ENCODE peak calls at places on chromosomes 12 and 14, in eight cellular contexts. D is NT2/D1; N is AG09309; C is epithelial cell of proximal tubule; X is A549; R is mesendoderm; W is Caco-2; M is CD8-positive, alpha-beta memory T cell. V is an unnamed sample.

GRCh38 chr12:50547742-50548141 is 43.0 kb downstream of the DIP2B start:
- DNase-seq in D (no peak), N (no peak), C (no peak), X (no peak), R (no peak), W (no peak), M (no peak), V (no peak)

GRCh38 chr12:5102261-5102789 is 58.6 kb downstream of the KCNA5 start:
- DNase-seq in D (no peak), N (peak; percentile 70), C (no peak), X (no peak), R (no peak), W (no peak), M (no peak), V (no peak)

GRCh38 chr14:87111141-87111540 is 881.8 kb downstream of the GALC start:
- DNase-seq in D (no peak), N (no peak), C (no peak), X (no peak), R (no peak), W (no peak), M (no peak), V (no peak)

GRCh38 chr12:112190626-112191025 is 65.3 kb downstream of the TRAFD1 start:
- DNase-seq in D (no peak), N (no peak), C (no peak), X (no peak), R (no peak), W (no peak), M (no peak), V (no peak)

GRCh38 chr14:93969082-93969828 is 7.1 kb downstream of the ASB2 start:
- DNase-seq in D (no peak), N (no peak), C (no peak), X (no peak), R (no peak), W (no peak), M (no peak), V (no peak)

GRCh38 chr12:95118788-95119179 is 45.4 kb upstream of the NR2C1 start:
- DNase-seq in D (no peak), N (no peak), C (no peak), X (no peak), R (no peak), W (no peak), M (no peak), V (no peak)

GRCh38 chr12:104958946-104959841 is 1.1 kb upstream of the SLC41A2 start:
- DNase-seq in D (no peak), N (no peak), C (no peak), X (no peak), R (peak; percentile 32), W (no peak), M (no peak), V (no peak)

GRCh38 chr12:44544018-44544417 is 332.1 kb downstream of the NELL2 start:
- DNase-seq in D (no peak), N (no peak), C (no peak), X (no peak), R (no peak), W (no peak), M (no peak), V (no peak)

GRCh38 chr12:117188961-117189724 is 1.1 kb downstream of the FBXO21 start:
- DNase-seq in D (no peak), N (peak; percentile 24), C (no peak), X (no peak), R (peak; percentile 66), W (no peak), M (no peak), V (peak; percentile 30)

GRCh38 chr12:111072299-111072698 is 151.9 kb upstream of the MYL2 start:
- DNase-seq in D (peak; percentile 76), N (no peak), C (no peak), X (no peak), R (no peak), W (no peak), M (no peak), V (no peak)

GRCh38 chr12:17304503-17305347 is 698.8 kb upstream of the LMO3 start:
- DNase-seq in D (no peak), N (no peak), C (peak; percentile 35), X (peak; percentile 32), R (no peak), W (no peak), M (no peak), V (no peak)

GRCh38 chr14:37142835-37143499 is 29.4 kb downstream of the SLC25A21 start:
- DNase-seq in D (no peak), N (no peak), C (no peak), X (no peak), R (peak; percentile 72), W (peak; percentile 32), M (no peak), V (peak; percentile 3)

GRCh38 chr14:74531467-74531866 is 37.9 kb downstream of the ISCA2 start:
- DNase-seq in D (peak; percentile 16), N (no peak), C (no peak), X (peak; percentile 44), R (peak; percentile 77), W (peak; percentile 20), M (no peak), V (no peak)

GRCh38 chr14:69044296-69044695 is 65.2 kb upstream of the ACTN1 start:
- DNase-seq in D (no peak), N (no peak), C (no peak), X (no peak), R (no peak), W (no peak), M (no peak), V (no peak)

GRCh38 chr14:69042309-69043006 is 63.4 kb upstream of the ACTN1 start:
- DNase-seq in D (no peak), N (no peak), C (no peak), X (no peak), R (no peak), W (no peak), M (no peak), V (no peak)

GRCh38 chr14:69043598-69044267 is 64.6 kb upstream of the ACTN1 start:
- DNase-seq in D (no peak), N (no peak), C (no peak), X (no peak), R (no peak), W (no peak), M (no peak), V (no peak)

GRCh38 chr14:69041783-69042182 is 62.7 kb upstream of the ACTN1 start:
- DNase-seq in D (no peak), N (no peak), C (no peak), X (no peak), R (no peak), W (no peak), M (no peak), V (no peak)

GRCh38 chr14:69043007-69043444 is 63.9 kb upstream of the ACTN1 start:
- DNase-seq in D (no peak), N (no peak), C (no peak), X (no peak), R (no peak), W (no peak), M (no peak), V (no peak)
- H3K4me3 ChIP-seq in D (no peak overlapping the region), N (no peak overlapping the region), C (no peak overlapping the region), X (no peak overlapping the region), R (no peak overlapping the region), W (no peak overlapping the region), M (no peak overlapping the region), V (no peak overlapping the region)

DNA sequence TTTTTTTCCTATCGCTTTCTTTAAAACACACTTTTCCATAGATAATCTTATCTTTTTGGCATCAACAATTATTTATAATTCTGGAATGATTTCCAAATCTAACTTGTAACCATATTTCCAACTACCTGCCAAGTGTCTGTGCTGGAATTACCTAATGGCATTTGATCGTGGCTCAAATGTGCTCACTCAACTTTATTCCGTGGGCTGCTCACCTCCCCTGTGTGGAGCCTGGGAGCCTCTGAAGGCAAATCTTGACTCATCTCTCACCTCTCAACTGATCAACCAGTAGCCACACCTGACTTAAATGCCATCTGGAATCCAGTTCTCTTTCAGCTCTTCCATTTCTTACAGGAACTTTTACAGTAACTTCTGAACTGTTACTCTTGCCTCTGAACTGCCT is 608.6 kb downstream of the DIO2 start:
- DNase-seq in D (no peak), N (no peak), C (no peak), X (no peak), R (no peak), W (no peak), M (no peak), V (no peak)
- H3K4me3 ChIP-seq in D (no peak overlapping the region), N (no peak overlapping the region), C (no peak overlapping the region), X (no peak overlapping the region), R (no peak overlapping the region), W (no peak overlapping the region), M (no peak overlapping the region), V (no peak overlapping the region)

DNA sequence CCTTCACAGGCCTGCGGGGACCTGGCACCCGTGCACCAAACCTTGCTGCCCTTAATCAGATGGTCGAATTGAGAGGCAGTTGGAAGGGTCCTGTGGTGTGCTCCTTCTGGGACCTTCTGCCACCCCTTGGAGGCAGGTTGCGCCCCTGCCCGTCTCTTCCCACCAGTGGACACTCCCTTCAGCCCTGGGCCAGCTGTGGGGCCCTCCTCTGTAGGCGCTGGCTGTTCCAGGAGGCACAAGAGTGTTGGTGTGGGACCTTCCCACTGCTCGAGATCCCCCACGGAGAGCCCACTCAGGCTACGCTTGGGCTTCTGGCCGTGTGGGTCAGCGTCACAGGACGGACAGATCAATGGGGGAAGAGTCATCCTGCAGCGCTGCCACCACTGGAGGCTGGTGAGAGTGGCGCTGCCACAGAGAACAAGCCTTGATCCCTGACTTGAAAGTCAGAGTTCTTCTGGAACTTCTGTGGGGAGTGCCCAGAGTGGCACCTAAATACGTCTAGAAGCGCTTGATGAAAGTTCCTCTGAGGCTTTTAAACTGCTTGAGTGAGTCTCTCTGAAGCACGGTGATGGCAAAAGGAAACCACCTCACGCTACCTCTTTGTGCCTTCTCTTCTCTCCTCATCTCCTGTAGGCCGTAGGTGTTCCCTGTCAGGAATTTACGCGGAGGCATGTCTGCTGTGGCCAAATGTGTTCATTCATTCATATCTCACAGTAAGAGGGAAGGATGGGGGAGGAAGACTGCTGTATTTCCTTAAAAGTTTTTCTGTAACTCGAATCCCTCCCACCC is 48.3 kb downstream of the TRAF3 start:
- DNase-seq in D (no peak), N (no peak), C (no peak), X (no peak), R (no peak), W (no peak), M (no peak), V (no peak)
- H3K4me3 ChIP-seq in D (no peak overlapping the region), N (no peak overlapping the region), C (no peak overlapping the region), X (no peak overlapping the region), R (no peak overlapping the region), W (no peak overlapping the region), M (no peak overlapping the region), V (no peak overlapping the region)

GRCh38 chr14:67514650-67515385 is 18.3 kb upstream of the PLEKHH1 start:
- DNase-seq in D (no peak), N (no peak), C (no peak), X (peak; percentile 45), R (no peak), W (peak; percentile 34), M (peak; percentile 34), V (no peak)

GRCh38 chr14:67512463-67513134 is 20.5 kb upstream of the PLEKHH1 start:
- DNase-seq in D (no peak), N (no peak), C (no peak), X (no peak), R (no peak), W (no peak), M (no peak), V (no peak)

GRCh38 chr14:67514203-67514607 is 18.9 kb upstream of the PLEKHH1 start:
- DNase-seq in D (no peak), N (no peak), C (no peak), X (no peak), R (no peak), W (no peak), M (no peak), V (no peak)

GRCh38 chr14:67515386-67516079 is 17.6 kb upstream of the PLEKHH1 start:
- DNase-seq in D (no peak), N (no peak), C (no peak), X (peak; percentile 37), R (no peak), W (peak; percentile 7), M (no peak), V (no peak)

GRCh38 chr14:67513631-67514108 is 19.4 kb upstream of the PLEKHH1 start:
- DNase-seq in D (no peak), N (no peak), C (no peak), X (no peak), R (no peak), W (no peak), M (no peak), V (no peak)
- H3K4me3 ChIP-seq in D (no peak overlapping the region), N (no peak overlapping the region), C (peak overlapping the region; percentile 73), X (no peak overlapping the region), R (no peak overlapping the region), W (no peak overlapping the region), M (no peak overlapping the region), V (no peak overlapping the region)